ENCODE peak calls at places on chromosome 22, in five cellular contexts. E is right lobe of liver, Q is H7, S is MCF 10A, Y is cardiac fibroblast. K is an unnamed sample.
A peak's percentile ranks its signal among the peaks of the same experiment; 100 is the strongest.

GRCh38 chr22:22424956-22425355 is 83.6 kb downstream of the ZNF280B start:
- DNase-seq in E (no peak), Q (no peak), S (no peak), Y (no peak), K (no peak)

GRCh38 chr22:27258773-27259172 is 542.8 kb downstream of the MN1 start:
- DNase-seq in E (no peak), Q (no peak), S (no peak), Y (no peak), K (no peak)

GRCh38 chr22:23583836-23584235 is 3.7 kb upstream of the IGLL1 start:
- DNase-seq in E (no peak), Q (peak; percentile 55), S (no peak), Y (no peak), K (no peak)

GRCh38 chr22:19720150-19720827 is 3.0 kb upstream of the GP1BB start:
- DNase-seq in E (no peak), Q (peak; percentile 68), S (no peak), Y (no peak), K (no peak)

GRCh38 chr22:42270178-42270511 is 308 bp downstream of the TCF20 start:
- DNase-seq in E (peak; percentile 47), Q (peak; percentile 97), S (peak; percentile 35), Y (no peak), K (no peak)

GRCh38 chr22:45683248-45683647 is 11.6 kb downstream of the ATXN10 start:
- DNase-seq in E (no peak), Q (no peak), S (no peak), Y (no peak), K (no peak)

GRCh38 chr22:30602049-30602448 is 4.9 kb upstream of the TCN2 start:
- DNase-seq in E (no peak), Q (no peak), S (peak; percentile 38), Y (peak; percentile 61), K (no peak)

GRCh38 chr22:46328797-46329196 is 6.7 kb upstream of the TRMU start:
- DNase-seq in E (no peak), Q (no peak), S (no peak), Y (no peak), K (peak; percentile 23)

GRCh38 chr22:26632422-26633155 is 10.8 kb downstream of the CRYBA4 start:
- DNase-seq in E (no peak), Q (no peak), S (no peak), Y (peak; percentile 41), K (no peak)

GRCh38 chr22:45551310-45552016 is 48.8 kb downstream of the FBLN1 start:
- DNase-seq in E (no peak), Q (peak; percentile 33), S (peak; percentile 33), Y (peak; percentile 29), K (no peak)

GRCh38 chr22:24247564-24248344 is 2.9 kb upstream of the GGT5 start:
- DNase-seq in E (peak; percentile 79), Q (peak; percentile 98), S (peak; percentile 99), Y (peak; percentile 100), K (peak; percentile 97)

GRCh38 chr22:19464975-19465374 is 14.0 kb downstream of the UFD1 start:
- DNase-seq in E (no peak), Q (no peak), S (no peak), Y (no peak), K (no peak)

GRCh38 chr22:32584650-32585049 is 110.0 kb downstream of the FBXO7 start:
- DNase-seq in E (no peak), Q (no peak), S (no peak), Y (peak; percentile 81), K (no peak)

GRCh38 chr22:25736378-25737011 is 5.5 kb upstream of the MYO18B start:
- DNase-seq in E (no peak), Q (no peak), S (no peak), Y (no peak), K (no peak)

GRCh38 chr22:45131749-45132148 is 32.0 kb upstream of the NUP50 start:
- DNase-seq in E (no peak), Q (no peak), S (no peak), Y (no peak), K (no peak)

GRCh38 chr22:30381250-30381649 is 6.0 kb downstream of the RNF215 start:
- DNase-seq in E (no peak), Q (no peak), S (no peak), Y (no peak), K (no peak)

GRCh38 chr22:43884600-43885318 is 7.1 kb downstream of the PNPLA5 start:
- DNase-seq in E (peak; percentile 79), Q (peak; percentile 95), S (peak; percentile 59), Y (peak; percentile 52), K (peak; percentile 82)

GRCh38 chr22:26648011-26648497 is 9.3 kb upstream of the MIAT start:
- DNase-seq in E (peak; percentile 26), Q (peak; percentile 88), S (no peak), Y (no peak), K (no peak)

GRCh38 chr22:37079668-37080171 is 28.2 kb downstream of the KCTD17 start:
- DNase-seq in E (no peak), Q (no peak), S (no peak), Y (peak; percentile 56), K (peak; percentile 73)

GRCh38 chr22:42604403-42604802 is 10.3 kb downstream of the POLDIP3 start:
- DNase-seq in E (no peak), Q (no peak), S (no peak), Y (peak; percentile 53), K (no peak)

GRCh38 chr22:49519117-49519737 is 308.4 kb downstream of the BRD1 start:
- DNase-seq in E (no peak), Q (peak; percentile 46), S (no peak), Y (no peak), K (no peak)

GRCh38 chr22:45210577-45211431 is 29.9 kb downstream of the KIAA0930 start:
- DNase-seq in E (peak; percentile 18), Q (no peak), S (no peak), Y (no peak), K (peak; percentile 48)

GRCh38 chr22:42357634-42358296 is 74.4 kb downstream of the NFAM1 start:
- DNase-seq in E (peak; percentile 88), Q (peak; percentile 73), S (peak; percentile 94), Y (no peak), K (no peak)

GRCh38 chr22:20591660-20592310 is 84.4 kb downstream of the MED15 start:
- DNase-seq in E (peak; percentile 20), Q (peak; percentile 92), S (no peak), Y (no peak), K (no peak)

GRCh38 chr22:39748877-39749276 is 144.7 kb downstream of the ENTHD1 start:
- DNase-seq in E (no peak), Q (no peak), S (no peak), Y (peak; percentile 5), K (no peak)

GRCh38 chr22:19973551-19974183 is 32.0 kb upstream of the TXNRD2 start:
- DNase-seq in E (no peak), Q (no peak), S (no peak), Y (no peak), K (no peak)

GRCh38 chr22:19941365-19942070 is at the start of the genes COMT and TXNRD2:
- DNase-seq in E (peak; percentile 78), Q (peak; percentile 60), S (peak; percentile 62), Y (peak; percentile 72), K (peak; percentile 84)

GRCh38 chr22:45312856-45313255 is 3.1 kb downstream of the FAM118A start:
- DNase-seq in E (no peak), Q (no peak), S (no peak), Y (no peak), K (no peak)

GRCh38 chr22:40190501-40190900 is 12.8 kb downstream of the TNRC6B start:
- DNase-seq in E (no peak), Q (no peak), S (no peak), Y (no peak), K (no peak)

GRCh38 chr22:22479999-22480532 is 28.5 kb downstream of the ZNF280B start:
- DNase-seq in E (no peak), Q (no peak), S (no peak), Y (no peak), K (no peak)

GRCh38 chr22:43004362-43005035 is 10.4 kb downstream of the PACSIN2 start:
- DNase-seq in E (peak; percentile 43), Q (no peak), S (no peak), Y (peak; percentile 65), K (no peak)

GRCh38 chr22:23912293-23912903 is 18.2 kb downstream of the MIF start:
- DNase-seq in E (no peak), Q (no peak), S (no peak), Y (no peak), K (no peak)

K was measured in aorta.